ENCODE peak calls at places on chromosomes 5 and 9, in six cellular contexts. One of them, this sample, is unnamed.

GRCh38 chr5:175123542-175123941 is 320.4 kb downstream of the DRD1 start:
- DNase-seq in globus pallidus: no peak
- DNase-seq in stimulated activated CD4-positive, alpha-beta T cell treated with anti-CD3 and anti-CD28 coated beads, Interleukin-4, amount 100 ng/mL, for 24 hours: no peak
- DNase-seq in AG08396: no peak
- DNase-seq in stimulated activated CD8-positive, alpha-beta memory T cell treated with anti-CD3 and anti-CD28 coated beads, Interleukin-12 subunit alpha, Interleukin-12 subunit beta, amount 100 ng/mL, for 1 hour: no peak
- DNase-seq in sciatic nerve: no peak
- DNase-seq in this sample: no peak

GRCh38 chr9:125343518-125344284 is 82.1 kb downstream of the GAPVD1 start:
- DNase-seq in globus pallidus: peak
- DNase-seq in stimulated activated CD4-positive, alpha-beta T cell treated with anti-CD3 and anti-CD28 coated beads, Interleukin-4, amount 100 ng/mL, for 24 hours: no peak
- DNase-seq in AG08396: peak
- DNase-seq in stimulated activated CD8-positive, alpha-beta memory T cell treated with anti-CD3 and anti-CD28 coated beads, Interleukin-12 subunit alpha, Interleukin-12 subunit beta, amount 100 ng/mL, for 1 hour: no peak
- DNase-seq in sciatic nerve: no peak
- DNase-seq in this sample: no peak

GRCh38 chr5:173232499-173233346 is 2.3 kb downstream of the NKX2-5 start:
- DNase-seq in globus pallidus: no peak
- DNase-seq in stimulated activated CD4-positive, alpha-beta T cell treated with anti-CD3 and anti-CD28 coated beads, Interleukin-4, amount 100 ng/mL, for 24 hours: no peak
- DNase-seq in AG08396: no peak
- DNase-seq in stimulated activated CD8-positive, alpha-beta memory T cell treated with anti-CD3 and anti-CD28 coated beads, Interleukin-12 subunit alpha, Interleukin-12 subunit beta, amount 100 ng/mL, for 1 hour: no peak
- DNase-seq in sciatic nerve: no peak
- DNase-seq in this sample: no peak

GRCh38 chr9:132997591-132997990 is 19.1 kb downstream of the GFI1B start:
- DNase-seq in globus pallidus: no peak
- DNase-seq in stimulated activated CD4-positive, alpha-beta T cell treated with anti-CD3 and anti-CD28 coated beads, Interleukin-4, amount 100 ng/mL, for 24 hours: no peak
- DNase-seq in AG08396: peak
- DNase-seq in stimulated activated CD8-positive, alpha-beta memory T cell treated with anti-CD3 and anti-CD28 coated beads, Interleukin-12 subunit alpha, Interleukin-12 subunit beta, amount 100 ng/mL, for 1 hour: no peak
- DNase-seq in sciatic nerve: no peak
- DNase-seq in this sample: no peak

GRCh38 chr5:137304227-137304874 is 194.8 kb downstream of the SPOCK1 start:
- DNase-seq in globus pallidus: no peak
- DNase-seq in stimulated activated CD4-positive, alpha-beta T cell treated with anti-CD3 and anti-CD28 coated beads, Interleukin-4, amount 100 ng/mL, for 24 hours: no peak
- DNase-seq in AG08396: no peak
- DNase-seq in stimulated activated CD8-positive, alpha-beta memory T cell treated with anti-CD3 and anti-CD28 coated beads, Interleukin-12 subunit alpha, Interleukin-12 subunit beta, amount 100 ng/mL, for 1 hour: no peak
- DNase-seq in sciatic nerve: no peak
- DNase-seq in this sample: no peak

GRCh38 chr5:123719004-123719403 is 207.0 kb downstream of the CSNK1G3 start:
- DNase-seq in globus pallidus: no peak
- DNase-seq in stimulated activated CD4-positive, alpha-beta T cell treated with anti-CD3 and anti-CD28 coated beads, Interleukin-4, amount 100 ng/mL, for 24 hours: no peak
- DNase-seq in AG08396: no peak
- DNase-seq in stimulated activated CD8-positive, alpha-beta memory T cell treated with anti-CD3 and anti-CD28 coated beads, Interleukin-12 subunit alpha, Interleukin-12 subunit beta, amount 100 ng/mL, for 1 hour: no peak
- DNase-seq in sciatic nerve: no peak
- DNase-seq in this sample: no peak

GRCh38 chr5:172477466-172477865 is 23.1 kb upstream of the SH3PXD2B start:
- DNase-seq in globus pallidus: no peak
- DNase-seq in stimulated activated CD4-positive, alpha-beta T cell treated with anti-CD3 and anti-CD28 coated beads, Interleukin-4, amount 100 ng/mL, for 24 hours: no peak
- DNase-seq in AG08396: no peak
- DNase-seq in stimulated activated CD8-positive, alpha-beta memory T cell treated with anti-CD3 and anti-CD28 coated beads, Interleukin-12 subunit alpha, Interleukin-12 subunit beta, amount 100 ng/mL, for 1 hour: no peak
- DNase-seq in sciatic nerve: no peak
- DNase-seq in this sample: no peak

GRCh38 chr5:136018814-136019777 is 9.7 kb upstream of the TGFBI start:
- DNase-seq in globus pallidus: no peak
- DNase-seq in stimulated activated CD4-positive, alpha-beta T cell treated with anti-CD3 and anti-CD28 coated beads, Interleukin-4, amount 100 ng/mL, for 24 hours: no peak
- DNase-seq in AG08396: peak
- DNase-seq in stimulated activated CD8-positive, alpha-beta memory T cell treated with anti-CD3 and anti-CD28 coated beads, Interleukin-12 subunit alpha, Interleukin-12 subunit beta, amount 100 ng/mL, for 1 hour: no peak
- DNase-seq in sciatic nerve: no peak
- DNase-seq in this sample: no peak

GRCh38 chr9:91802391-91802790 is 147.6 kb downstream of the ROR2 start:
- DNase-seq in globus pallidus: no peak
- DNase-seq in stimulated activated CD4-positive, alpha-beta T cell treated with anti-CD3 and anti-CD28 coated beads, Interleukin-4, amount 100 ng/mL, for 24 hours: no peak
- DNase-seq in AG08396: no peak
- DNase-seq in stimulated activated CD8-positive, alpha-beta memory T cell treated with anti-CD3 and anti-CD28 coated beads, Interleukin-12 subunit alpha, Interleukin-12 subunit beta, amount 100 ng/mL, for 1 hour: no peak
- DNase-seq in sciatic nerve: no peak
- DNase-seq in this sample: no peak

GRCh38 chr9:114034176-114034575 is 43.9 kb downstream of the AMBP start:
- DNase-seq in globus pallidus: no peak
- DNase-seq in stimulated activated CD4-positive, alpha-beta T cell treated with anti-CD3 and anti-CD28 coated beads, Interleukin-4, amount 100 ng/mL, for 24 hours: no peak
- DNase-seq in AG08396: no peak
- DNase-seq in stimulated activated CD8-positive, alpha-beta memory T cell treated with anti-CD3 and anti-CD28 coated beads, Interleukin-12 subunit alpha, Interleukin-12 subunit beta, amount 100 ng/mL, for 1 hour: no peak
- DNase-seq in sciatic nerve: no peak
- DNase-seq in this sample: no peak

GRCh38 chr9:130823435-130823834 is 11.6 kb upstream of the ABL1 start:
- DNase-seq in globus pallidus: no peak
- DNase-seq in stimulated activated CD4-positive, alpha-beta T cell treated with anti-CD3 and anti-CD28 coated beads, Interleukin-4, amount 100 ng/mL, for 24 hours: no peak
- DNase-seq in AG08396: peak
- DNase-seq in stimulated activated CD8-positive, alpha-beta memory T cell treated with anti-CD3 and anti-CD28 coated beads, Interleukin-12 subunit alpha, Interleukin-12 subunit beta, amount 100 ng/mL, for 1 hour: no peak
- DNase-seq in sciatic nerve: no peak
- DNase-seq in this sample: no peak

GRCh38 chr9:137551656-137552534 is at the start of gene MRPL41:
- DNase-seq in globus pallidus: peak
- DNase-seq in stimulated activated CD4-positive, alpha-beta T cell treated with anti-CD3 and anti-CD28 coated beads, Interleukin-4, amount 100 ng/mL, for 24 hours: peak
- DNase-seq in AG08396: peak
- DNase-seq in stimulated activated CD8-positive, alpha-beta memory T cell treated with anti-CD3 and anti-CD28 coated beads, Interleukin-12 subunit alpha, Interleukin-12 subunit beta, amount 100 ng/mL, for 1 hour: peak
- DNase-seq in sciatic nerve: peak
- DNase-seq in this sample: peak

GRCh38 chr9:21465859-21466518 is 16.1 kb downstream of the IFNE start:
- DNase-seq in globus pallidus: peak
- DNase-seq in stimulated activated CD4-positive, alpha-beta T cell treated with anti-CD3 and anti-CD28 coated beads, Interleukin-4, amount 100 ng/mL, for 24 hours: peak
- DNase-seq in AG08396: peak
- DNase-seq in stimulated activated CD8-positive, alpha-beta memory T cell treated with anti-CD3 and anti-CD28 coated beads, Interleukin-12 subunit alpha, Interleukin-12 subunit beta, amount 100 ng/mL, for 1 hour: no peak
- DNase-seq in sciatic nerve: no peak
- DNase-seq in this sample: no peak

GRCh38 chr9:120663950-120664349 is 50.3 kb downstream of the MEGF9 start:
- DNase-seq in globus pallidus: no peak
- DNase-seq in stimulated activated CD4-positive, alpha-beta T cell treated with anti-CD3 and anti-CD28 coated beads, Interleukin-4, amount 100 ng/mL, for 24 hours: no peak
- DNase-seq in AG08396: no peak
- DNase-seq in stimulated activated CD8-positive, alpha-beta memory T cell treated with anti-CD3 and anti-CD28 coated beads, Interleukin-12 subunit alpha, Interleukin-12 subunit beta, amount 100 ng/mL, for 1 hour: no peak
- DNase-seq in sciatic nerve: no peak
- DNase-seq in this sample: no peak

GRCh38 chr9:71677209-71677608 is 91.1 kb downstream of the CEMIP2 start:
- DNase-seq in globus pallidus: no peak
- DNase-seq in stimulated activated CD4-positive, alpha-beta T cell treated with anti-CD3 and anti-CD28 coated beads, Interleukin-4, amount 100 ng/mL, for 24 hours: no peak
- DNase-seq in AG08396: no peak
- DNase-seq in stimulated activated CD8-positive, alpha-beta memory T cell treated with anti-CD3 and anti-CD28 coated beads, Interleukin-12 subunit alpha, Interleukin-12 subunit beta, amount 100 ng/mL, for 1 hour: no peak
- DNase-seq in sciatic nerve: no peak
- DNase-seq in this sample: no peak

GRCh38 chr5:56161927-56162326 is 71.2 kb downstream of the ANKRD55 start:
- DNase-seq in globus pallidus: no peak
- DNase-seq in stimulated activated CD4-positive, alpha-beta T cell treated with anti-CD3 and anti-CD28 coated beads, Interleukin-4, amount 100 ng/mL, for 24 hours: no peak
- DNase-seq in AG08396: no peak
- DNase-seq in stimulated activated CD8-positive, alpha-beta memory T cell treated with anti-CD3 and anti-CD28 coated beads, Interleukin-12 subunit alpha, Interleukin-12 subunit beta, amount 100 ng/mL, for 1 hour: no peak
- DNase-seq in sciatic nerve: no peak
- DNase-seq in this sample: no peak

GRCh38 chr5:14118551-14119320 is 24.4 kb upstream of the TRIO start:
- DNase-seq in globus pallidus: peak
- DNase-seq in stimulated activated CD4-positive, alpha-beta T cell treated with anti-CD3 and anti-CD28 coated beads, Interleukin-4, amount 100 ng/mL, for 24 hours: no peak
- DNase-seq in AG08396: no peak
- DNase-seq in stimulated activated CD8-positive, alpha-beta memory T cell treated with anti-CD3 and anti-CD28 coated beads, Interleukin-12 subunit alpha, Interleukin-12 subunit beta, amount 100 ng/mL, for 1 hour: no peak
- DNase-seq in sciatic nerve: no peak
- DNase-seq in this sample: no peak

GRCh38 chr9:91192785-91193657 is 168.7 kb downstream of the AUH start:
- DNase-seq in globus pallidus: peak
- DNase-seq in stimulated activated CD4-positive, alpha-beta T cell treated with anti-CD3 and anti-CD28 coated beads, Interleukin-4, amount 100 ng/mL, for 24 hours: peak
- DNase-seq in AG08396: peak
- DNase-seq in stimulated activated CD8-positive, alpha-beta memory T cell treated with anti-CD3 and anti-CD28 coated beads, Interleukin-12 subunit alpha, Interleukin-12 subunit beta, amount 100 ng/mL, for 1 hour: peak
- DNase-seq in sciatic nerve: peak
- DNase-seq in this sample: no peak

GRCh38 chr5:4479381-4479780 is 660.7 kb upstream of the ADAMTS16 start:
- DNase-seq in globus pallidus: no peak
- DNase-seq in stimulated activated CD4-positive, alpha-beta T cell treated with anti-CD3 and anti-CD28 coated beads, Interleukin-4, amount 100 ng/mL, for 24 hours: no peak
- DNase-seq in AG08396: no peak
- DNase-seq in stimulated activated CD8-positive, alpha-beta memory T cell treated with anti-CD3 and anti-CD28 coated beads, Interleukin-12 subunit alpha, Interleukin-12 subunit beta, amount 100 ng/mL, for 1 hour: no peak
- DNase-seq in sciatic nerve: no peak
- DNase-seq in this sample: no peak

GRCh38 chr9:93133641-93134017 is 422 bp downstream of the NINJ1 start:
- DNase-seq in globus pallidus: peak
- DNase-seq in stimulated activated CD4-positive, alpha-beta T cell treated with anti-CD3 and anti-CD28 coated beads, Interleukin-4, amount 100 ng/mL, for 24 hours: peak
- DNase-seq in AG08396: peak
- DNase-seq in stimulated activated CD8-positive, alpha-beta memory T cell treated with anti-CD3 and anti-CD28 coated beads, Interleukin-12 subunit alpha, Interleukin-12 subunit beta, amount 100 ng/mL, for 1 hour: peak
- DNase-seq in sciatic nerve: peak
- DNase-seq in this sample: no peak

GRCh38 chr5:14270212-14270702 is 127.1 kb downstream of the TRIO start:
- DNase-seq in globus pallidus: peak
- DNase-seq in stimulated activated CD4-positive, alpha-beta T cell treated with anti-CD3 and anti-CD28 coated beads, Interleukin-4, amount 100 ng/mL, for 24 hours: no peak
- DNase-seq in AG08396: peak
- DNase-seq in stimulated activated CD8-positive, alpha-beta memory T cell treated with anti-CD3 and anti-CD28 coated beads, Interleukin-12 subunit alpha, Interleukin-12 subunit beta, amount 100 ng/mL, for 1 hour: no peak
- DNase-seq in sciatic nerve: no peak
- DNase-seq in this sample: no peak

GRCh38 chr9:69385474-69386091 is 60.6 kb downstream of the ENTREP1 start:
- DNase-seq in globus pallidus: no peak
- DNase-seq in stimulated activated CD4-positive, alpha-beta T cell treated with anti-CD3 and anti-CD28 coated beads, Interleukin-4, amount 100 ng/mL, for 24 hours: no peak
- DNase-seq in AG08396: no peak
- DNase-seq in stimulated activated CD8-positive, alpha-beta memory T cell treated with anti-CD3 and anti-CD28 coated beads, Interleukin-12 subunit alpha, Interleukin-12 subunit beta, amount 100 ng/mL, for 1 hour: no peak
- DNase-seq in sciatic nerve: no peak
- DNase-seq in this sample: no peak

GRCh38 chr9:18459958-18460584 is 13.9 kb upstream of the ADAMTSL1 start:
- DNase-seq in globus pallidus: no peak
- DNase-seq in stimulated activated CD4-positive, alpha-beta T cell treated with anti-CD3 and anti-CD28 coated beads, Interleukin-4, amount 100 ng/mL, for 24 hours: no peak
- DNase-seq in AG08396: peak
- DNase-seq in stimulated activated CD8-positive, alpha-beta memory T cell treated with anti-CD3 and anti-CD28 coated beads, Interleukin-12 subunit alpha, Interleukin-12 subunit beta, amount 100 ng/mL, for 1 hour: no peak
- DNase-seq in sciatic nerve: no peak
- DNase-seq in this sample: no peak

GRCh38 chr5:125140855-125141254 is 394.4 kb upstream of the ZNF608 start:
- DNase-seq in globus pallidus: peak
- DNase-seq in stimulated activated CD4-positive, alpha-beta T cell treated with anti-CD3 and anti-CD28 coated beads, Interleukin-4, amount 100 ng/mL, for 24 hours: no peak
- DNase-seq in AG08396: peak
- DNase-seq in stimulated activated CD8-positive, alpha-beta memory T cell treated with anti-CD3 and anti-CD28 coated beads, Interleukin-12 subunit alpha, Interleukin-12 subunit beta, amount 100 ng/mL, for 1 hour: no peak
- DNase-seq in sciatic nerve: no peak
- DNase-seq in this sample: no peak

GRCh38 chr5:143693691-143694252 is 118.2 kb upstream of the HMHB1 start:
- DNase-seq in globus pallidus: no peak
- DNase-seq in stimulated activated CD4-positive, alpha-beta T cell treated with anti-CD3 and anti-CD28 coated beads, Interleukin-4, amount 100 ng/mL, for 24 hours: no peak
- DNase-seq in AG08396: no peak
- DNase-seq in stimulated activated CD8-positive, alpha-beta memory T cell treated with anti-CD3 and anti-CD28 coated beads, Interleukin-12 subunit alpha, Interleukin-12 subunit beta, amount 100 ng/mL, for 1 hour: no peak
- DNase-seq in sciatic nerve: no peak
- DNase-seq in this sample: peak

GRCh38 chr5:173592050-173592669 is 24.3 kb downstream of the BOD1 start:
- DNase-seq in globus pallidus: no peak
- DNase-seq in stimulated activated CD4-positive, alpha-beta T cell treated with anti-CD3 and anti-CD28 coated beads, Interleukin-4, amount 100 ng/mL, for 24 hours: no peak
- DNase-seq in AG08396: no peak
- DNase-seq in stimulated activated CD8-positive, alpha-beta memory T cell treated with anti-CD3 and anti-CD28 coated beads, Interleukin-12 subunit alpha, Interleukin-12 subunit beta, amount 100 ng/mL, for 1 hour: no peak
- DNase-seq in sciatic nerve: no peak
- DNase-seq in this sample: no peak

GRCh38 chr5:174596429-174596828 is 128.0 kb upstream of the MSX2 start:
- DNase-seq in globus pallidus: no peak
- DNase-seq in stimulated activated CD4-positive, alpha-beta T cell treated with anti-CD3 and anti-CD28 coated beads, Interleukin-4, amount 100 ng/mL, for 24 hours: no peak
- DNase-seq in AG08396: peak
- DNase-seq in stimulated activated CD8-positive, alpha-beta memory T cell treated with anti-CD3 and anti-CD28 coated beads, Interleukin-12 subunit alpha, Interleukin-12 subunit beta, amount 100 ng/mL, for 1 hour: no peak
- DNase-seq in sciatic nerve: no peak
- DNase-seq in this sample: no peak

This sample was measured in GM18507.